ENCODE peak calls at places on chromosome 9, in seven cellular contexts. T is NCI-H2081; J is GM03348; L is activated CD8-positive, alpha-beta memory T cell treated with anti-CD3 and anti-CD28 coated beads, Interleukin-2, amount 50 U/mL, for 48 hours; O is stimulated activated naive CD4-positive, alpha-beta T cell treated with Interleukin-2 at 50 U/mL for 16 hours; I is OCI-LY7; U is fibroblast of pulmonary artery. K is an unnamed sample.

GRCh38 chr9:4141201-4141750 is 158.6 kb downstream of the GLIS3 start:
- DNase-seq in T (no peak), J (peak; percentile 11), L (no peak), O (no peak), I (no peak), U (no peak), K (no peak)

GRCh38 chr9:38039907-38040682 is 28.9 kb downstream of the SHB start:
- DNase-seq in T (no peak), J (no peak), L (no peak), O (no peak), I (no peak), U (no peak), K (no peak)

GRCh38 chr9:9395539-9395938 is 1217.3 kb downstream of the PTPRD start:
- DNase-seq in T (no peak), J (no peak), L (no peak), O (no peak), I (no peak), U (no peak), K (no peak)

GRCh38 chr9:129514497-129514867 is 106.4 kb downstream of the C9orf50 start:
- DNase-seq in T (no peak), J (no peak), L (no peak), O (no peak), I (peak; percentile 15), U (no peak), K (no peak)

GRCh38 chr9:129394920-129395279 is 216.8 kb upstream of the IER5L start:
- DNase-seq in T (no peak), J (no peak), L (no peak), O (no peak), I (no peak), U (no peak), K (no peak)

GRCh38 chr9:98087420-98088354 is 31.2 kb downstream of the NANS start:
- DNase-seq in T (no peak), J (peak; percentile 63), L (peak; percentile 65), O (no peak), I (no peak), U (peak; percentile 59), K (peak; percentile 74)

GRCh38 chr9:131019387-131020239 is 10.6 kb downstream of the LAMC3 start:
- DNase-seq in T (peak; percentile 19), J (peak; percentile 62), L (no peak), O (no peak), I (no peak), U (no peak), K (peak; percentile 59)

GRCh38 chr9:26310294-26310693 is 582.3 kb downstream of the CAAP1 start:
- DNase-seq in T (no peak), J (no peak), L (no peak), O (no peak), I (no peak), U (peak; percentile 27), K (no peak)

GRCh38 chr9:72509635-72510034 is 11.8 kb upstream of the TMC1 start:
- DNase-seq in T (no peak), J (peak; percentile 29), L (no peak), O (no peak), I (no peak), U (peak; percentile 50), K (no peak)

GRCh38 chr9:114434878-114435311 is 47.1 kb upstream of the AKNA start:
- DNase-seq in T (peak; percentile 60), J (peak; percentile 66), L (no peak), O (no peak), I (peak; percentile 57), U (peak; percentile 49), K (peak; percentile 41)

GRCh38 chr9:94952553-94953373 is 226.3 kb downstream of the AOPEP start:
- DNase-seq in T (no peak), J (peak; percentile 36), L (no peak), O (no peak), I (peak; percentile 11), U (peak; percentile 71), K (peak; percentile 72)

GRCh38 chr9:108775901-108776306 is 79.9 kb downstream of the ACTL7B start:
- DNase-seq in T (no peak), J (no peak), L (no peak), O (no peak), I (no peak), U (no peak), K (no peak)

GRCh38 chr9:8451146-8451545 is 651.6 kb upstream of the DMAC1 start:
- DNase-seq in T (no peak), J (no peak), L (no peak), O (no peak), I (no peak), U (no peak), K (no peak)

GRCh38 chr9:88998911-88999310 is 7.6 kb downstream of the S1PR3 start:
- DNase-seq in T (no peak), J (peak; percentile 29), L (peak; percentile 46), O (no peak), I (no peak), U (peak; percentile 62), K (peak; percentile 76)

GRCh38 chr9:72855890-72856523 is 96.8 kb downstream of the ALDH1A1 start:
- DNase-seq in T (no peak), J (no peak), L (no peak), O (no peak), I (no peak), U (no peak), K (no peak)

GRCh38 chr9:133506653-133507038 is 18.1 kb downstream of the MYMK start:
- DNase-seq in T (no peak), J (peak; percentile 86), L (no peak), O (no peak), I (no peak), U (peak; percentile 73), K (peak; percentile 52)

GRCh38 chr9:81552571-81552970 is 136.8 kb downstream of the TLE1 start:
- DNase-seq in T (no peak), J (no peak), L (no peak), O (no peak), I (no peak), U (no peak), K (peak; percentile 23)

GRCh38 chr9:113454914-113455761 is 8.4 kb upstream of the RGS3 start:
- DNase-seq in T (no peak), J (peak; percentile 72), L (no peak), O (no peak), I (peak; percentile 21), U (peak; percentile 92), K (peak; percentile 72)

GRCh38 chr9:93864029-93864428 is 91.1 kb downstream of the BARX1 start:
- DNase-seq in T (no peak), J (no peak), L (no peak), O (no peak), I (no peak), U (no peak), K (no peak)

GRCh38 chr9:650362-650761 is 191.1 kb upstream of the DMRT1 start:
- DNase-seq in T (no peak), J (peak; percentile 31), L (no peak), O (no peak), I (peak; percentile 81), U (peak; percentile 10), K (no peak)

K was measured in testis.